ENCODE peak calls at places on chromosome 17, in five cellular contexts. U is HFFc6, K is foreskin fibroblast, E is A549, B is choroid plexus epithelial cell. P is an unnamed sample.

GRCh38 chr17:12180644-12181261 is 160.1 kb downstream of the MAP2K4 start:
- DNase-seq in K (peak), E (peak), U (peak), B (peak), P (peak)

GRCh38 chr17:56866496-56866895 is 32.5 kb downstream of the DGKE start:
- DNase-seq in B (peak), E (peak), K (no peak), U (no peak), P (no peak)

GRCh38 chr17:28348979-28349378 is 8.3 kb downstream of the POLDIP2 start:
- DNase-seq in E (no peak), K (no peak), U (no peak), B (no peak), P (no peak)

GRCh38 chr17:45985447-45985846 is 13.6 kb upstream of the STH start:
- DNase-seq in E (no peak), U (no peak), K (no peak), B (no peak), P (no peak)

GRCh38 chr17:40109471-40109824 is 9.1 kb upstream of the NR1D1 start:
- DNase-seq in B (no peak), K (no peak), E (no peak), U (no peak), P (no peak)

GRCh38 chr17:69907081-69907847 is 167.8 kb upstream of the KCNJ16 start:
- DNase-seq in K (no peak), U (no peak), E (no peak), B (no peak), P (no peak)

GRCh38 chr17:38444151-38444550 is 15.9 kb downstream of the ARHGAP23 start:
- DNase-seq in K (peak), B (peak), E (peak), U (peak), P (peak)

GRCh38 chr17:40727447-40728231 is 24.1 kb upstream of the KRT24 start:
- DNase-seq in B (peak), U (no peak), K (peak), E (no peak), P (no peak)

GRCh38 chr17:31061678-31062077 is 33.1 kb upstream of the NF1 start:
- DNase-seq in U (no peak), E (peak), K (no peak), B (no peak), P (no peak)

GRCh38 chr17:69012895-69013805 is 47.6 kb downstream of the ABCA9 start:
- DNase-seq in B (peak), K (peak), U (no peak), E (peak), P (no peak)

GRCh38 chr17:1090454-1091189 is 89.2 kb downstream of the ABR start:
- DNase-seq in U (no peak), E (no peak), B (no peak), K (no peak), P (no peak)

GRCh38 chr17:34464812-34465211 is 101.8 kb upstream of the CCL1 start:
- DNase-seq in K (no peak), E (no peak), U (no peak), B (no peak), P (no peak)

GRCh38 chr17:4934173-4934979 is 2.3 kb downstream of the GP1BA start:
- DNase-seq in B (peak), U (no peak), K (peak), E (no peak), P (no peak)

GRCh38 chr17:42275527-42276358 is 448 bp downstream of the STAT5B start:
- DNase-seq in B (peak), K (peak), U (no peak), E (no peak), P (peak)

GRCh38 chr17:62064791-62065563 is at the start of gene MED13:
- DNase-seq in K (peak), E (peak), B (peak), U (peak), P (peak)

GRCh38 chr17:38571833-38572274 is 33.9 kb downstream of the SRCIN1 start:
- DNase-seq in K (no peak), U (no peak), E (no peak), B (no peak), P (no peak)

GRCh38 chr17:76125391-76125675 is 15.7 kb downstream of the FOXJ1 start:
- DNase-seq in E (no peak), B (no peak), K (no peak), U (no peak), P (no peak)
- TF ChIP-seq CTCF in E (no peak), B (no peak), K (no peak), U (no peak), P (no peak)

GRCh38 chr17:7080445-7081041 is 492 bp upstream of the CLEC10A start:
- DNase-seq in E (no peak), U (no peak), K (no peak), B (no peak), P (no peak)

GRCh38 chr17:7079581-7080444 is at the start of gene CLEC10A:
- DNase-seq in E (no peak), B (no peak), U (no peak), K (no peak), P (no peak)

GRCh38 chr17:7081341-7082062 is 1.5 kb upstream of the CLEC10A start:
- DNase-seq in B (no peak), U (no peak), E (no peak), K (no peak), P (no peak)

GRCh38 chr17:7083592-7083991 is 3.5 kb upstream of the CLEC10A start:
- DNase-seq in U (no peak), K (peak), E (no peak), B (peak), P (no peak)

DNA sequence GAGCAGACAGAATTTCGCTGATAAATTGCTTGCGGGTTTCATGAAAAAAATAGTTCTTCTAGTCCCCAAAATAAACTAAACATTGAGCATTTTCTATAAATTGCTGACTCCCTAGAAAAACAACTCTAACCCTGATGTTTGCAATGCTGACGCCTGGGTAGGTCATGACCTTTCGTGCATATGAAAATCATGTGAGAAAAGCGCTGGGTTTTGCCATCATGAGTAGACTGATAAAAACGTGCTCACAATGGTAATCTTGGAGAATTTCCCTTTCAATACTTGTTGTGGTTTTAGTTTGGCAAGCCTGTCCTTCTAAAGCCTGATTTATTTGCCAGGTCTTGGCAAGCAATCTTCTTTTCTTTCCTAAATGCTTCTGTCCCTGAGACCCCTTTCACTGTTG is 4.0 kb upstream of the CLEC10A start:
- DNase-seq in B (peak), K (no peak), U (no peak), E (no peak), P (no peak)
- TF ChIP-seq CTCF in B (no peak), K (no peak), U (no peak), E (no peak), P (no peak)

DNA sequence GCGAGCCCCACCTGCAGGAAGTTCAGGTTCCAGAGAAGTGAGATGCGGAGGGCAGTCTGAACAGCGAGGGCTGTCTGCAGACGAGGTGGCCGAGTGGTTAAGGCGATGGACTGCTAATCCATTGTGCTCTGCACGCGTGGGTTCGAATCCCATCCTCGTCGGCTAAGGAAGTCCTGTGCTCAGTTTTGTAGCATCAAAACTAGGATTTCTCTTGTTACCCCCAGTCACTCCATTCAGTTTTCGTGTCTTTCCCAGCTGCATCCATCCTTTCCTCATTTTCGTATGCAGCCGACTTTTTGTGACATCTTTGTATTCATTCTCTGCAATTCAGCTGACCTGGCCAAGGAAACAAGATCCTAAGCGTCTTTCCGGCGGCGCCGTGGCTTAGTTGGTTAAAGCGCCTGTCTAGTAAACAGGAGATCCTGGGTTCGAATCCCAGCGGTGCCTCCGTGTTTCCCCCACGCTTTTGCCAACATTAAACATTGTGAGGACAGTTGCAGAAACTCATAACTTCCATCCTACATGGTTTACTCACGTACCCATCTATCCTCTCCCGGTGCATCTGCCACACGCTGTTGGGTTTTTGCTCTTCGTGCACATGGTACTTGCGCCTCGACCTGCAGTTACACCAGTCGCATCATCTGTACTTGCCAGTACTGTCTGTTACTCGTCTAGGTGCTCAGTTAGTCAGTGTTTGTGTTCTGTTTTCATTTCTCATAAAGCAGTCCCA is 3.0 kb downstream of the BORCS6 start:
- DNase-seq in E (peak), B (peak), U (peak), K (peak), P (peak)
- TF ChIP-seq CTCF in E (peak), B (peak), U (no peak), K (peak), P (peak)

GRCh38 chr17:11047228-11047627 is 193.8 kb upstream of the SHISA6 start:
- DNase-seq in E (no peak), B (no peak), K (no peak), U (no peak), P (no peak)
- TF ChIP-seq CTCF in E (no peak), B (no peak), K (no peak), U (no peak), P (no peak)

GRCh38 chr17:77740481-77740880 is 218.0 kb upstream of the TNRC6C start:
- DNase-seq in K (no peak), B (no peak), U (no peak), E (no peak), P (no peak)

GRCh38 chr17:77738666-77739531 is 219.6 kb upstream of the TNRC6C start:
- DNase-seq in U (no peak), B (no peak), K (no peak), E (no peak), P (no peak)

GRCh38 chr17:77742579-77742978 is 215.9 kb upstream of the TNRC6C start:
- DNase-seq in K (no peak), U (no peak), B (no peak), E (no peak), P (no peak)

GRCh38 chr17:77744268-77744988 is 214.1 kb upstream of the TNRC6C start:
- DNase-seq in E (no peak), U (no peak), B (no peak), K (no peak), P (no peak)

GRCh38 chr17:77741109-77741508 is 217.4 kb upstream of the TNRC6C start:
- DNase-seq in K (peak), E (peak), B (no peak), U (no peak), P (no peak)
- TF ChIP-seq CTCF in K (peak), E (peak), B (peak), U (peak), P (peak)